ENCODE peak calls at places on chromosomes 4 and X, in nine cellular contexts. I, R, F, G, A, E, X, J and B are unnamed samples.

GRCh38 chr4:109864134-109864533 is 16.2 kb downstream of the LRIT3 start:
- DNase-seq in I (no peak), R (no peak), F (no peak), G (no peak), A (no peak), E (no peak), X (no peak), J (no peak), B (no peak)

GRCh38 chrX:95893632-95894031 is 791.0 kb upstream of the DIAPH2 start:
- DNase-seq in I (no peak), R (no peak), F (peak), G (no peak), A (no peak), E (no peak), X (no peak), J (no peak), B (no peak)

GRCh38 chr4:68288046-68288740 is 42.7 kb upstream of the TMPRSS11B start:
- DNase-seq in I (no peak), R (no peak), F (no peak), G (no peak), A (no peak), E (no peak), X (no peak), J (no peak), B (no peak)

GRCh38 chrX:126820700-126821420 is 1.3 kb downstream of the PRR32 start:
- DNase-seq in I (no peak), R (no peak), F (no peak), G (no peak), A (no peak), E (no peak), X (no peak), J (no peak), B (no peak)

GRCh38 chrX:74248889-74249288 is 55.1 kb upstream of the ZCCHC13 start:
- DNase-seq in I (no peak), R (no peak), F (peak), G (peak), A (peak), E (no peak), X (no peak), J (no peak), B (no peak)

GRCh38 chrX:130295519-130296314 is 27.0 kb upstream of the ZNF280C start:
- DNase-seq in I (no peak), R (no peak), F (peak), G (no peak), A (peak), E (no peak), X (no peak), J (no peak), B (no peak)

GRCh38 chr4:8355306-8355705 is 85.2 kb downstream of the ACOX3 start:
- DNase-seq in I (no peak), R (no peak), F (no peak), G (no peak), A (no peak), E (no peak), X (no peak), J (no peak), B (no peak)

GRCh38 chr4:169958629-169959028 is 67.6 kb downstream of the MFAP3L start:
- DNase-seq in I (no peak), R (no peak), F (no peak), G (no peak), A (no peak), E (no peak), X (no peak), J (no peak), B (no peak)

GRCh38 chr4:29578329-29578728 is 1141.8 kb upstream of the PCDH7 start:
- DNase-seq in I (no peak), R (no peak), F (no peak), G (no peak), A (no peak), E (no peak), X (no peak), J (no peak), B (no peak)

GRCh38 chr4:143554728-143555597 is 41.5 kb downstream of the SMARCA5 start:
- DNase-seq in I (no peak), R (no peak), F (no peak), G (no peak), A (no peak), E (no peak), X (no peak), J (no peak), B (no peak)

DNA sequence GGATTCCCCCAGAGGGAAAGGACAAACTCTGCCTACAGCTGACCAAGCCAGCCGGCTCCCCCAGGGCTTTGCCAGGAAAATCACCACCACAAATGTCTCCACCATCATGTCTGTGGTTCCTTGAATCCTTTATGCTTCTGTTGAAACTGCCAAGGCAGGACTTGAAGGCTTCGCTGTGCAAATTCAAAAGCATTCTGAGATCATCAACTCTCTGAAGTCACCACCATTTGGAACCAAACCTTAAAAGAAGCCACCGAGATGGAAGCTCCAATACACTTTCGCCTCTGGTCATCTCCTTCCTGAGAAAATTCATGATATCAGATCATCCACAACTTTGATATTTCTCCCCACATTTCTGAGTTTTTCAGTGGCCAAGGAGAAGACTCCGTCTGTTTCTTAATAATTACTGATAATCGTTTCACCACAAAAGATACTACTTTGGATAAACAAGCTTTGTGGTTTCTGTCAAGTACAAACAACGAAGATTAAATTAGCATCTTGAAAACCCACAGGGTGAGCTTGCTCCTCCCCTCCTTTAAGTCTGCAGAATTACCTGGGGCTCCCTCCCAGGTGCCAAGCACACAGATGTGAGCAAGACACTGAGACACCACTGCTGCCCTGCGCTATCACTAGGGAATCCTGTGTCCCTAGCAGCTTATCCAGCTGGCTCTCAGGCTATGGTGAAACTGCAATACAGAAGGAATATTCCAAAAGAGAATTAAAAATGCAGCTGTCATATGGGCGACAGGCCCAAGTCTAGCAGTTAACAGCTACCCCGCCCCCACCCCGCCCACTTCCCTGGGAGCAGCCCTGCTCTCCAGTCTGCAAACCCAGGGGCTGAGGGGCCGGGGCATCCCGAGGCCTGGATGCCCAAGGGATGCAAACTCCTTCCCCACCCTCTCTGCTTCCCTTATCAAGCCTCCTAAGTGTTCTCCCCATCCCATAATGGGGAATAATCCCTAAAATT is 125.0 kb upstream of the TBL1X start:
- DNase-seq in I (no peak), R (peak), F (peak), G (no peak), A (peak), E (peak), X (peak), J (no peak), B (no peak)
- H3K27ac ChIP-seq in I (peak), R (peak), F (peak), G (no peak), A (no peak), E (peak), X (peak), J (no peak), B (peak)

GRCh38 chr4:61841710-61842109 is 641.6 kb downstream of the ADGRL3 start:
- DNase-seq in I (no peak), R (no peak), F (no peak), G (no peak), A (no peak), E (no peak), X (no peak), J (no peak), B (no peak)
- H3K27ac ChIP-seq in I (no peak), R (no peak), F (no peak), G (no peak), A (no peak), E (no peak), X (no peak), J (no peak), B (no peak)

GRCh38 chr4:26049447-26049846 is 135.4 kb downstream of the SMIM20 start:
- DNase-seq in I (no peak), R (no peak), F (no peak), G (no peak), A (no peak), E (no peak), X (no peak), J (no peak), B (no peak)

GRCh38 chr4:26048962-26049361 is 134.9 kb downstream of the SMIM20 start:
- DNase-seq in I (no peak), R (no peak), F (peak), G (no peak), A (peak), E (peak), X (no peak), J (no peak), B (no peak)

GRCh38 chr4:26050212-26050643 is 136.2 kb downstream of the SMIM20 start:
- DNase-seq in I (no peak), R (no peak), F (no peak), G (no peak), A (no peak), E (peak), X (no peak), J (no peak), B (peak)

GRCh38 chr4:26047795-26048194 is 133.8 kb downstream of the SMIM20 start:
- DNase-seq in I (no peak), R (no peak), F (no peak), G (no peak), A (no peak), E (no peak), X (no peak), J (no peak), B (no peak)

GRCh38 chr4:26048378-26048882 is 134.4 kb downstream of the SMIM20 start:
- DNase-seq in I (no peak), R (peak), F (peak), G (peak), A (peak), E (peak), X (no peak), J (no peak), B (no peak)
- H3K27ac ChIP-seq in I (no peak), R (peak), F (no peak), G (peak), A (peak), E (peak), X (no peak), J (no peak), B (peak)

DNA sequence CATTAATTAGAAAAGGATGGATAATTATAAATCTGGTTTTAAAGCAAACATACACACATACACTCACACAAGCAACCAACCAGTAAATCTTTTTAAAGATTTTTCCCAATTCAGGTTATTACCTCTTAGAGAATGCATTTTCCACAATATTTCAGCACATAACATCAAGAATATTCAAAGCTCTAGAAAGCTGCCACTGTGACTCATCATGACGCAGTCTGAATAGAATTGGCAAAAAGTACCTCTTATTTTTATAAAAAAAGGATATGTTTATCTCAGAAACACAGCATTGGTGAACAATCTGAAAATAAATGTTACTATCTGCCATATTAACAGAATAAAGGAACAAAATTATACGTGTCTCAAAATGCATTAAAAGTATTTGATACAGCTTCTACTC is 41.3 kb upstream of the USP9X start:
- DNase-seq in I (no peak), R (no peak), F (peak), G (peak), A (peak), E (no peak), X (no peak), J (no peak), B (no peak)
- H3K27ac ChIP-seq in I (no peak), R (no peak), F (no peak), G (peak), A (peak), E (no peak), X (no peak), J (peak), B (no peak)

DNA sequence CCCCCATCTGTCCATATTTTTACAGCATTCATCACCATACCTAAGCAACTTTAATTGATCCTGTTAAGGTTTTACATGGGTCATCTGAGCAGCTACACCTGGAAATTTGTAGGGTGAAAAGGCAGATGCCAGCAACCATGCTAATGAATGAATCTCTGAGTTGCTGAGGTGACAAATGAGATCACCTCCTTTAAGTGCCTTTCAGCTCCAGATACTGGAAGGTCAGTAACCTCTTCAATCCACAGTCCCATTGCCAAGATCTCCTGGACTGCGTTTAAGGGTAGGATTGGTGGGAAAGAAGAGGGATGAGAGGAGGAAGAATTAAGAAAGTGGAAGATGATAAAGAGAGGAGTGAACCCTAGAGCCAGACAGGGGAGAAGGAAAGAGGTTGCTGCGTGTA is 8.5 kb upstream of the BMP3 start:
- DNase-seq in I (no peak), R (no peak), F (no peak), G (no peak), A (no peak), E (no peak), X (no peak), J (no peak), B (no peak)
- H3K27ac ChIP-seq in I (no peak), R (no peak), F (no peak), G (no peak), A (no peak), E (no peak), X (no peak), J (no peak), B (peak)

GRCh38 chrX:153726286-153727107 is 1.8 kb downstream of the ABCD1 start:
- DNase-seq in I (peak), R (peak), F (peak), G (peak), A (peak), E (peak), X (no peak), J (peak), B (peak)
- H3K27ac ChIP-seq in I (peak), R (peak), F (peak), G (peak), A (peak), E (peak), X (no peak), J (peak), B (peak)

DNA sequence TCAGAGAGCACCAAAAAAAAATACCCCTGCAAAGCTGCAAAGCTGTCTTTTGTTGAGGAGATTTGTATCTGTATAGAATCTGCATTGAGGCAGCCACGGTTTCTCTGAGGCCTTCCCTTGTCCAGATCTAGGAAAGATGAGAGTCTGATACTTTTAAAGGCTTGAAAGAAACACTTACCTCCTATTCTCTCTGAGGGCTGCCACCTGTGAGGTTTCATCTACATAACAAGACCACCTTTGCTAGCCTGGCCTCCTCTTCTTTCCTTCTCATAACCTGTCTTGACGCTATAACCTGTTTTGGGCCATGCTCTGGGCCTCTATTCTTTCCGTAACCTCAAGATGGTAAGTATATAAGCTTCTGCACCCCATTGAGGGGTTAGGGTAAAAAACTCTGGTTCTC is 779.6 kb upstream of the HTR2C start:
- DNase-seq in I (no peak), R (no peak), F (no peak), G (no peak), A (no peak), E (no peak), X (no peak), J (no peak), B (no peak)
- H3K27ac ChIP-seq in I (no peak), R (no peak), F (no peak), G (no peak), A (no peak), E (no peak), X (no peak), J (no peak), B (no peak)

GRCh38 chr4:111213520-111213919 is 590.6 kb upstream of the PITX2 start:
- DNase-seq in I (no peak), R (no peak), F (no peak), G (no peak), A (peak), E (no peak), X (no peak), J (no peak), B (no peak)
- H3K27ac ChIP-seq in I (no peak), R (no peak), F (no peak), G (no peak), A (no peak), E (no peak), X (no peak), J (no peak), B (no peak)

GRCh38 chrX:123849096-123849495 is 10.8 kb upstream of the XIAP start:
- DNase-seq in I (no peak), R (no peak), F (no peak), G (no peak), A (no peak), E (no peak), X (no peak), J (no peak), B (no peak)

GRCh38 chrX:123851010-123851409 is 8.8 kb upstream of the XIAP start:
- DNase-seq in I (no peak), R (no peak), F (no peak), G (no peak), A (no peak), E (no peak), X (no peak), J (no peak), B (no peak)

DNA sequence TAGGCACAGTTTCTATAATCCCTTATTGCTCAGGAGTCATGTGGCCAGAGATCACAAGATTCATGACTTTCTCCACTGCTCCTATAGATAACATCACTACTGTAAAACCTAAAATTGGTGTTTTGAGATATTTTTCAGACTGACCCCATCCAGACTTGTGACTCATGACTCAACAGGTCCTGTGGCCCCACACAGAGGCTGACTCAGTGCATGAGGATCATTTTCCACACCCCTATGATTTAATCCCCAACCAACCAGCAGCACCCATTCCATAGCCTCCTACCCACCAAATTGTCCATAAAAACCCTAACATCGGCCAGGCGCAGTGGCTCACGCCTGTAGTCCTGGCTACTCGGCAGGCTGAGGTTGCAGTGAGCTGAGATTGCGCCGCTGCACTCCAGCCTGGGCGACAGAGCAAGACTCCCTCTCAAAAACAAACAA is 13.2 kb upstream of the XIAP start:
- DNase-seq in I (no peak), R (no peak), F (peak), G (no peak), A (peak), E (no peak), X (no peak), J (no peak), B (no peak)
- H3K27ac ChIP-seq in I (no peak), R (no peak), F (no peak), G (no peak), A (peak), E (no peak), X (no peak), J (no peak), B (no peak)